ENCODE peak calls at places on chromosomes 16 and 17, in seven cellular contexts. F is GM23338, M is AG04450, B is lung, V is DND-41, O is stomach, J is H1. H is an unnamed sample.

GRCh38 chr17:602436-602835 is 112.2 kb downstream of the VPS53 start:
- DNase-seq in F (no peak), M (no peak), B (no peak), V (no peak), O (no peak), J (no peak), H (no peak)

GRCh38 chr17:10069301-10069700 is 129.1 kb downstream of the GAS7 start:
- DNase-seq in F (no peak), M (no peak), B (no peak), V (no peak), O (no peak), J (no peak), H (peak; percentile 15)

GRCh38 chr17:1979182-1979980 is 45.8 kb downstream of the RTN4RL1 start:
- DNase-seq in F (no peak), M (no peak), B (no peak), V (no peak), O (no peak), J (no peak), H (peak; percentile 88)

GRCh38 chr16:30570621-30571443 is 682 bp downstream of the ZNF688 start:
- DNase-seq in F (peak; percentile 58), M (no peak), B (no peak), V (no peak), O (peak; percentile 28), J (peak; percentile 69), H (peak; percentile 34)

GRCh38 chr17:41521574-41522261 is 3.0 kb upstream of the KRT15 start:
- DNase-seq in F (peak; percentile 65), M (peak; percentile 50), B (peak; percentile 89), V (no peak), O (peak; percentile 51), J (no peak), H (peak; percentile 18)

GRCh38 chr16:88454315-88455057 is 1.4 kb downstream of the ZFPM1 start:
- DNase-seq in F (peak; percentile 47), M (no peak), B (no peak), V (peak; percentile 48), O (peak; percentile 56), J (peak; percentile 61), H (peak; percentile 32)

GRCh38 chr17:17809527-17810373 is 27.0 kb downstream of the SREBF1 start:
- DNase-seq in F (peak; percentile 91), M (no peak), B (no peak), V (no peak), O (no peak), J (peak; percentile 94), H (peak; percentile 79)

GRCh38 chr16:57624806-57625500 is 3.5 kb upstream of the ADGRG1 start:
- DNase-seq in F (no peak), M (no peak), B (no peak), V (no peak), O (no peak), J (no peak), H (no peak)

GRCh38 chr17:17684901-17685774 is 3.9 kb downstream of the RAI1 start:
- DNase-seq in F (peak; percentile 51), M (no peak), B (peak; percentile 72), V (no peak), O (peak; percentile 62), J (no peak), H (peak; percentile 67)

GRCh38 chr16:31351937-31352315 is 3.0 kb upstream of the ITGAX start:
- DNase-seq in F (no peak), M (no peak), B (peak; percentile 45), V (no peak), O (no peak), J (no peak), H (no peak)

GRCh38 chr16:54054237-54054780 is 232.3 kb downstream of the IRX3 start:
- DNase-seq in F (no peak), M (no peak), B (no peak), V (no peak), O (no peak), J (no peak), H (no peak)

GRCh38 chr17:17972952-17973254 is 241 bp downstream of the DRC3 start:
- DNase-seq in F (no peak), M (no peak), B (no peak), V (no peak), O (no peak), J (no peak), H (no peak)

GRCh38 chr16:87369796-87370719 is 13.5 kb downstream of the FBXO31 start:
- DNase-seq in F (no peak), M (no peak), B (no peak), V (no peak), O (no peak), J (no peak), H (no peak)

GRCh38 chr16:2904100-2904921 is 7.4 kb upstream of the FLYWCH1 start:
- DNase-seq in F (peak; percentile 88), M (peak; percentile 55), B (peak; percentile 84), V (no peak), O (peak; percentile 88), J (peak; percentile 90), H (peak; percentile 87)

GRCh38 chr16:2963611-2964415 is at the start of gene KREMEN2:
- DNase-seq in F (peak; percentile 86), M (no peak), B (no peak), V (no peak), O (no peak), J (peak; percentile 87), H (no peak)

GRCh38 chr17:57834146-57834741 is 15.6 kb downstream of the MRPS23 start:
- DNase-seq in F (peak; percentile 78), M (no peak), B (no peak), V (no peak), O (peak; percentile 91), J (peak; percentile 64), H (peak; percentile 96)

GRCh38 chr16:63457869-63458268 is 1421.6 kb upstream of the CDH8 start:
- DNase-seq in F (no peak), M (no peak), B (no peak), V (no peak), O (no peak), J (no peak), H (no peak)

GRCh38 chr16:12904041-12904671 is 2.8 kb downstream of the SHISA9 start:
- DNase-seq in F (peak; percentile 68), M (no peak), B (no peak), V (no peak), O (no peak), J (peak; percentile 65), H (no peak)

GRCh38 chr17:8152981-8153549 is 861 bp upstream of the PER1 start:
- DNase-seq in F (no peak), M (no peak), B (no peak), V (no peak), O (no peak), J (no peak), H (no peak)

GRCh38 chr17:48593840-48594411 is 347 bp upstream of the HOXB5 start:
- DNase-seq in F (peak; percentile 87), M (peak; percentile 93), B (peak; percentile 61), V (peak; percentile 63), O (peak; percentile 74), J (peak; percentile 95), H (peak; percentile 53)
- H3K4me3 ChIP-seq in F (peak overlapping the region; percentile 37), M (peak overlapping the region; percentile 89), B (no peak overlapping the region), V (no peak overlapping the region), O (peak overlapping the region; percentile 57), J (no peak overlapping the region), H (no peak overlapping the region)

GRCh38 chr17:3771140-3771539 is 29.8 kb downstream of the ITGAE start:
- DNase-seq in F (no peak), M (no peak), B (no peak), V (peak; percentile 87), O (no peak), J (no peak), H (no peak)

GRCh38 chr17:3770471-3770870 is 30.5 kb downstream of the ITGAE start:
- DNase-seq in F (no peak), M (no peak), B (no peak), V (peak; percentile 98), O (no peak), J (no peak), H (no peak)

GRCh38 chr17:3773511-3773910 is 27.5 kb downstream of the ITGAE start:
- DNase-seq in F (no peak), M (peak; percentile 34), B (no peak), V (no peak), O (no peak), J (no peak), H (no peak)

GRCh38 chr17:3773966-3774365 is 27.0 kb downstream of the ITGAE start:
- DNase-seq in F (no peak), M (no peak), B (no peak), V (no peak), O (no peak), J (no peak), H (no peak)

DNA sequence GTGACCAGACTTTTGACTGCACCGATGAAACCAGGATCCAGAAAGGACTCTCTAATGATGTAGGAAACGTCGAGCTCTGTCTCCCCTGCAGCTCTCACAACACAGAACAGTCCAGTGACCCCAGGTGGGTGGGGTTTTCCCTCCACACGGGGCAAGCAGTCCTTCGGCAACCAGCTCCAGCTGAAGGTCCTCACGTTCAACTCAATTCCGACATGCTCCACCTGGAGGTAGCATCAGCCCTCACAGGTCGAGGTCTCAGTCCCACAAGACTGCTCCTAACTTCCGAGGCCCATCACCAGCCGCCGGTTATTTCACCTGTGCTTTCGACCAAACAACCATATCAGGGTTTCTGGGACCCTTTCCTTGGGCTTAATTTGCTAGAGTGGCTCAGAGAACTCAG is 28.2 kb downstream of the ITGAE start:
- DNase-seq in F (peak; percentile 78), M (no peak), B (no peak), V (no peak), O (no peak), J (no peak), H (no peak)
- TF ChIP-seq CTCF in F (peak; percentile 40), M (no peak), B (no peak), V (peak; percentile 9), O (no peak), J (peak; percentile 67), H (no peak)

DNA sequence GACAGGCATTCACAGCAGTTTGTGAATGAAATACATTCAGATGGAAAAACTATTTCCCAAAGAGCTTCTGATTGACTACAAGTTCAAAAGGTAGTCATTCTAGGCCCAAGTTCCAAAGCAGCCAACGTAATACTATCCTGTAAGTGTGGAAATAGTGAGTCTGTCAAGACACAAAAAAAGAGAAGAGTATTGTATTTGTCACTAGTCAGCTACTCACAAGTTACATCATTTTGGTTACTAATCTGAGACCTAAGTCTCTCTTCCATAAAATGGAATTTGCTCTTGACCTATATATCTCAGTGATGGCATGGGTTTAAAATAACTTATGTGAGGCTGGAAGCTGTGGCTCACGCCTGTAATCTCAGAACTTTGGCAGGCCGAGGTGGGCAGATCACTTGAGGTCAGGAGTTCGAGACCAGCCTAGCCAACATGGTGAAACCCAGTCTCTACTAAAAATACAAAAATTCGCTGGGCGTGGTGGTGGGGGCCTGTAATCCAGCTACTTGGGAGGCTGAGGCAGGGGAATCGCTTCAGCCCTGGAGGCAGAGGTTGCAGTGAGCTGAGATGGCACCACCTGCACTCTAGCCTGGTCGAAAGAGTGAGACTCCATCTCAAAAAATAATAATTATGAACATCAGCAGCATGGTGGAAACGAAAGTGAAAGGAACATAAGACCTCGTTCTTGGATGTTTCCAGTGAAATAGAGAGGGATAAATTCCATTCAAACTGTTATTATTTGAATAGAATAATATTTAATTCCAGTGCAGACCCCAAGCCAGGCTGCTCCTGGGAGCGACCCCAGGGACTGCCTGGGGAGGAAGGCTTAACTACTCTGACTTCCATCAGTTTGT is 2.9 kb downstream of the CMC2 start:
- DNase-seq in F (no peak), M (no peak), B (no peak), V (peak; percentile 39), O (no peak), J (no peak), H (no peak)
- H3K4me3 ChIP-seq in F (no peak overlapping the region), M (peak overlapping the region; percentile 41), B (no peak overlapping the region), V (peak overlapping the region; percentile 32), O (peak overlapping the region; percentile 90), J (no peak overlapping the region), H (no peak overlapping the region)

DNA sequence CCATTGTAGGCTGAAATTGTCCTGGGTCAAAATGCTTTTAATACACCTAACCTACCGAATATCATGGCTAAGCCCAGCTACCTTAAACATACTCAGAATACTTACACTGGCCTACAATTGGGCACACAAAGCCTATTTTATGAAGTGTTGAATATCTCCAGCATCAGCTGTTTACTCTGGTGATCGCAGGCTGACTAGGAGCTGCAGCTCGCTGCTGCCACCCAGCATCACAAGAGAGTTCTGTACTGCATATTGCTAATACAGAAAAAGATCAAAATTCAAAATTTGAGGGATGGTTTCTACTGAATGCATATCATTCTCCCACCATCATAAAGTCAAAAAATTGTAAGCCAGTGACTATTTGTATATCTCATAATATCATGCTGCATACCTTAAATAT is 55.3 kb downstream of the ULK2 start:
- DNase-seq in F (peak; percentile 15), M (no peak), B (no peak), V (no peak), O (no peak), J (no peak), H (no peak)
- TF ChIP-seq CTCF in F (peak; percentile 49), M (peak; percentile 46), B (no peak), V (peak; percentile 3), O (no peak), J (peak; percentile 48), H (no peak)

H was measured in thyroid gland.